ENCODE peak calls at places on chromosomes 11 and 22, in seven cellular contexts. D is HepG2, E is A549, B is K562, G is HCT116, F is H1, M is GM12878. V is an unnamed sample.

GRCh38 chr22:36445158-36445668 is 36.2 kb downstream of the TXN2 start:
- DNase-seq in D (peak), E (no peak), B (no peak), G (no peak), F (no peak), M (no peak), V (peak)

GRCh38 chr22:28019881-28020861 is 101.1 kb upstream of the PITPNB start:
- DNase-seq in D (peak), E (peak), B (peak), G (peak), F (peak), M (no peak), V (peak)

GRCh38 chr11:125167292-125167953 is 2.9 kb downstream of the PKNOX2 start:
- DNase-seq in D (no peak), E (no peak), B (no peak), G (no peak), F (no peak), M (no peak), V (peak)

GRCh38 chr11:65279713-65280459 is 18.1 kb downstream of the POLA2 start:
- DNase-seq in D (peak), E (peak), B (no peak), G (peak), F (no peak), M (peak), V (peak)

GRCh38 chr11:32479291-32479690 is 44.0 kb upstream of the WT1 start:
- DNase-seq in D (no peak), E (no peak), B (no peak), G (no peak), F (no peak), M (no peak), V (no peak)

GRCh38 chr22:37784829-37785495 is 22.8 kb upstream of the GCAT start:
- DNase-seq in D (peak), E (no peak), B (no peak), G (peak), F (no peak), M (no peak), V (no peak)

GRCh38 chr11:74948898-74949747 is at the start of the genes SPCS2 and XRRA1:
- DNase-seq in D (peak), E (peak), B (peak), G (peak), F (peak), M (peak), V (peak)

GRCh38 chr11:62612366-62613274 is at the start of the genes EML3 and ROM1:
- DNase-seq in D (peak), E (peak), B (peak), G (no peak), F (peak), M (no peak), V (peak)

GRCh38 chr22:29580200-29580810 is 608 bp downstream of the NIPSNAP1 start:
- DNase-seq in D (peak), E (no peak), B (no peak), G (no peak), F (no peak), M (no peak), V (no peak)

GRCh38 chr11:131511794-131512193 is 141.4 kb downstream of the NTM start:
- DNase-seq in D (peak), E (no peak), B (peak), G (no peak), F (peak), M (no peak), V (no peak)

GRCh38 chr11:114034956-114035355 is 24.6 kb upstream of the ZBTB16 start:
- DNase-seq in D (no peak), E (no peak), B (no peak), G (no peak), F (no peak), M (no peak), V (no peak)

GRCh38 chr11:133966924-133967598 is 10.3 kb upstream of the IGSF9B start:
- DNase-seq in D (no peak), E (peak), B (peak), G (no peak), F (no peak), M (no peak), V (no peak)

GRCh38 chr22:38467904-38468760 is at the start of gene KDELR3:
- DNase-seq in D (no peak), E (peak), B (peak), G (peak), F (no peak), M (no peak), V (peak)

GRCh38 chr22:17400305-17400704 is 31.0 kb downstream of the CECR2 start:
- DNase-seq in D (no peak), E (no peak), B (no peak), G (no peak), F (no peak), M (no peak), V (no peak)

GRCh38 chr11:87097582-87097981 is 59.8 kb downstream of the TMEM135 start:
- DNase-seq in D (peak), E (peak), B (peak), G (peak), F (no peak), M (no peak), V (peak)

GRCh38 chr11:102468636-102469195 is 16.2 kb upstream of the TMEM123 start:
- DNase-seq in D (no peak), E (no peak), B (no peak), G (no peak), F (no peak), M (no peak), V (no peak)

GRCh38 chr22:43263645-43264514 is 76.9 kb upstream of the TTLL12 start:
- DNase-seq in D (peak), E (no peak), B (peak), G (peak), F (no peak), M (peak), V (peak)
- TF ChIP-seq CEBPB in D (no peak), E (no peak), B (no peak), G (no peak), F (no peak), M (no peak), V (no peak)

GRCh38 chr22:42368379-42369249 is 63.6 kb downstream of the NFAM1 start:
- DNase-seq in D (no peak), E (no peak), B (peak), G (no peak), F (no peak), M (no peak), V (no peak)
- TF ChIP-seq CEBPB in D (no peak), E (no peak), B (no peak), G (no peak), F (no peak), M (no peak), V (no peak)

DNA sequence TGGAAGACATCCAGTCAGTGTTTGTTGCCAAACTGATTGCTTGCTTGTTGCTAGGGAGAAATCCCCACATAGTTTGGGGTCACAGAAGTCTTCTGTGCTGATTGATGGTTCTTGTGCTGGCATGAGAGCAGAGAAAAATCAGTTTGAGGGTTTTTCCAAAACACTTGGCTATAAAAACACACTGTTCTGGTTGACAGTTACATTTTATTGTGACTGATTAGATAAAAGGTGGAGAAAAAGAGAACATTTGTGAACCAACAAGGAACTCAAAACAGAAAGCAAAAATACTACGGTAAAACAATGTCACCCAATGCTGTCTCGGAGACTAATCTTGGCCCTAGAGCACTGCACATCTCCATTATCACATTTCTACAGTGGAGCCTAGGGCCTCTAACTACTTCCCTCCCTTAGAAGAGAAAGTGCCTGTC is 14.4 kb upstream of the EIF4G2 start:
- DNase-seq in D (no peak), E (no peak), B (no peak), G (no peak), F (no peak), M (peak), V (no peak)
- TF ChIP-seq CEBPB in D (no peak), E (no peak), B (no peak), G (no peak), F (no peak), M (no peak), V (no peak)

DNA sequence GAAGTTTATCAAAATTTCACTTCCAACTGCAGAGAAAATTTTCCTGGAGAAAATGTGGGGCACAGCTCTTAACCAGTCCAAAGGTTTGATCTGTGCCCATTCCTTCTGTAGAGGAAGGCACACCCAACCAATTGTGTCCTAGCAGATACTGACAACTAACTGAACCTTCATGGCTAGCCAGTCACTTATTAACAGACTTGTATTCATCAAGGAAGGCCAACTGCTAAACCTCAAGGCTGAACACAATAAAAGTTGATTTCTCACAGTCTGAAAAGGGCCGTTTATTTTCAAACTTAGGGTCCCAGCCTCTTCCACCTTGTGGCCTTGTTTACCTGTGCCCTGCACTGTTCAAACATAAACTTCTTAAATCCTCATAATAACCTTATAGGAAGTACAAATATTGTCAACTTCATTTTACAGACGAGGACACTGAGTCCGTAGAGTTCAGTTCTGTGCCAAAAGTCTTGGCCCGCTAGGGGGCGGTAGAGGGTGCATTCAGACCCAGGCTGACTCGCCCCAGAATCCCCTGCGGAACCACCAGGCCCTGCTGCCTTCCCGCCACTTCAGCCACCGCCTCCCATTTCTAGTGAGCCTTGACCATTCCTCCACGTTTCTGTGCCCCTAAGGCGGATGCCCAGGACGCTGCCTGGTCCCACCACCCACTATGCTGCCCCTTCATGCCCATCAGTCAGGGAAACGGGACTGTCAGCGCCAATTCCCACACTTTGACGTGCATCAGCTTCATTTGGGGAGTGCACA is 19.3 kb downstream of the SYT13 start:
- DNase-seq in D (peak), E (no peak), B (peak), G (no peak), F (no peak), M (no peak), V (no peak)
- TF ChIP-seq CEBPB in D (no peak), E (no peak), B (no peak), G (no peak), F (no peak), M (no peak), V (no peak)

GRCh38 chr11:108223449-108224149 is 732 bp downstream of the ATM start:
- DNase-seq in D (no peak), E (no peak), B (peak), G (no peak), F (no peak), M (no peak), V (peak)

GRCh38 chr11:108220721-108221346 is 1.6 kb downstream of the NPAT start:
- DNase-seq in D (no peak), E (no peak), B (no peak), G (no peak), F (no peak), M (no peak), V (no peak)

GRCh38 chr11:108221981-108222685 is at the start of gene NPAT:
- DNase-seq in D (no peak), E (no peak), B (no peak), G (no peak), F (no peak), M (no peak), V (no peak)

GRCh38 chr11:108222686-108223448 is at the start of gene ATM:
- DNase-seq in D (peak), E (peak), B (peak), G (peak), F (peak), M (peak), V (peak)

DNA sequence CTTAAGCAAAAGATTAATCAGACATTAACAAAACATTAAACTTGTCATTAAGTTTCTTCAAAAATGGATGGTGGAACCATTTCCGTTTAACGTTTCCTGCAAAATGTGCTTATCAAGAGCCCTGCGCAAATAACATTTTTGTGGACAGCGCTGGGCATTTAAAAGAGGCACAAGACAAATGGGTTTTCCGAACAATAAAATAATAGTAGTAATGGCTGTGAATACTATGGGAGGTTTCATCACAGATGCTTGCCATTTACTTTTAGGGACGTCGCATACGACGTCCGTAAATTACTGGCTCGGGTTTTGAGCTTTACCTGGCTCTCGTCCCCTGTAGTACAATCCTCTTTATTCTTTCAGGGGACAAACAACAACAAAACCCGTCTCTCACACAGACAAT is 1.0 kb downstream of the NPAT start:
- DNase-seq in D (no peak), E (no peak), B (no peak), G (no peak), F (no peak), M (no peak), V (peak)
- TF ChIP-seq CEBPB in D (no peak), E (no peak), B (no peak), G (no peak), F (no peak), M (no peak), V (no peak)

GRCh38 chr11:107750313-107750712 is 38.5 kb upstream of the SLN start:
- DNase-seq in D (no peak), E (no peak), B (no peak), G (no peak), F (no peak), M (no peak), V (no peak)

GRCh38 chr11:107752508-107752907 is 40.7 kb upstream of the SLN start:
- DNase-seq in D (no peak), E (no peak), B (no peak), G (no peak), F (no peak), M (no peak), V (no peak)

GRCh38 chr11:107751082-107751481 is 39.2 kb upstream of the SLN start:
- DNase-seq in D (no peak), E (no peak), B (no peak), G (no peak), F (no peak), M (no peak), V (no peak)

GRCh38 chr11:107756553-107756952 is 44.7 kb upstream of the SLN start:
- DNase-seq in D (no peak), E (no peak), B (no peak), G (no peak), F (no peak), M (no peak), V (no peak)

DNA sequence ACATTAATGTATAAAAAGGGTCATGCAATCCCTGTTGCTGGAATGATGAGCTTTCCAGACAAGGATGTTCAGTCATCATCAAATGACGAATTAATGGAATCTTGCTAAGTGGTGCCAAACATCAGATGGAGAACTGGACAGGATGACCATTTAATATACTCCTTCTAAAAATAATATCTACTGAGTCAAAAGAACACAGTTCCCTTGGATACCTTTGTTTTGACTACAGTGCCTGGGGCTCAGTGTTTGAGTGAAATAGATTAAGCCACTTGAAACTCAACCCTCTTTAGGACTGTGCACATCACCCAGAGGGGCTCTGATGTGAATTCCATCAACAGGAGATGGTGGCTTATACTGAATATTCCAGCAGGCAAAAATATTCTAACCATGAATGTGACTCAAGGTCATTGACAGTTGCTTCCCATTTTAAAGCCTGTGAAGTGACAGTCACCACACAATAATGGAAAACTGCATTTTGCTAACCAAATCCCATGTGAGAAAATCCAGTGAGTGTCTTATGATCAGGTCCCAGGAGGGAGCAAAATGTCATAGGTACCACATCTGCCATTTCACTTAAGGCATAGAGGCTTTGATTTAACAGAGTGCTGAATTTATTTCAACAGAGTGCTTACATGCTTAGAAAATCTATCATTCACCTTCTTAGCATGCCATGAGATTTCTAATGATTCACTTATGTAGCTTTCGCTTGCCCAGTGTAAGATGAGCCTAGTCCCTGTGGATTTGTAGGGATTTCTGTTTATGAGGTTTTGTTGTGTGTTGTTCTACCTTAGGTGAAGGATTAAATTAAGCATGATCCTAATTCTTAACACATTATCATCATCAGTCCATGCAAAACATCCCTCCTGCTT is 41.3 kb upstream of the SLN start:
- DNase-seq in D (no peak), E (no peak), B (no peak), G (no peak), F (no peak), M (no peak), V (no peak)
- TF ChIP-seq CEBPB in D (no peak), E (no peak), B (no peak), G (no peak), F (no peak), M (no peak), V (no peak)

GRCh38 chr22:44710474-44711235 is 8.7 kb downstream of the PRR5 start:
- DNase-seq in D (no peak), E (no peak), B (peak), G (no peak), F (no peak), M (no peak), V (no peak)
- TF ChIP-seq CEBPB in D (no peak), E (no peak), B (no peak), G (no peak), F (no peak), M (no peak), V (no peak)

GRCh38 chr11:70371241-70371640 is 27.1 kb upstream of the CTTN start:
- DNase-seq in D (no peak), E (no peak), B (peak), G (no peak), F (no peak), M (no peak), V (peak)

GRCh38 chr11:70376621-70377020 is 21.7 kb upstream of the CTTN start:
- DNase-seq in D (no peak), E (no peak), B (no peak), G (no peak), F (no peak), M (no peak), V (no peak)

GRCh38 chr11:70377645-70378044 is 20.7 kb upstream of the CTTN start:
- DNase-seq in D (no peak), E (no peak), B (no peak), G (no peak), F (no peak), M (no peak), V (no peak)

GRCh38 chr11:70367071-70367470 is 31.3 kb upstream of the CTTN start:
- DNase-seq in D (no peak), E (no peak), B (no peak), G (no peak), F (no peak), M (no peak), V (peak)

DNA sequence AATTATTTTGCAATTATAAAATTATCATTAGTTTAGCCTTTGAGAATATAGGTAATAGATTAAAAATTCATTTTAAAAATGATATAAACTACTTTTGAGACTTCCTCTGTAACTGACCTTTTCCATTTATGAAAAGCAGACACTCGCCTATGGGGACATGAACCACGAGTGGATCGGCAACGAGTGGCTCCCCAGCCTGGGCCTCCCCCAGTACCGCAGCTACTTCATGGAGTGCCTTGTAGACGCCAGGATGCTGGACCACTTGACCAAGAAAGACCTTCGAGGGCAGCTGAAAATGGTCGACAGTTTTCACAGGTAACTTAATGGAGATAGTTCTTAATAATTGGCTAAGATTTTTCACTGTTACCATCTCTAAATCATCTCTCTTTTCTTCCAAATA is 26.3 kb upstream of the CTTN start:
- DNase-seq in D (no peak), E (no peak), B (no peak), G (no peak), F (no peak), M (no peak), V (no peak)
- TF ChIP-seq CEBPB in D (no peak), E (no peak), B (no peak), G (no peak), F (no peak), M (no peak), V (no peak)

V was measured in IMR-90.